ENCODE peak calls at places on chromosomes 12 and 14, in eight cellular contexts. S is Caco-2; I is CD8-positive, alpha-beta T cell; G is transverse colon; V is prostate gland; O is A549; M is OCI-LY7; Q is IMR-90. R is an unnamed sample.

GRCh38 chr14:99363616-99364290 is 91.8 kb upstream of the BCL11B start:
- DNase-seq in S (no peak), M (no peak), O (no peak), G (no peak), I (no peak), V (no peak), Q (no peak), R (no peak)

GRCh38 chr14:105282098-105282725 is 18.6 kb downstream of the BRF1 start:
- DNase-seq in Q (no peak), S (no peak), I (no peak), M (no peak), V (no peak), O (no peak), G (no peak), R (no peak)

GRCh38 chr12:79128956-79129355 is 264.4 kb downstream of the SYT1 start:
- DNase-seq in S (no peak), I (no peak), G (no peak), V (no peak), Q (peak), M (no peak), O (no peak), R (no peak)

GRCh38 chr12:17361224-17361623 is 728.8 kb downstream of the RERGL start:
- DNase-seq in S (no peak), M (no peak), I (no peak), G (no peak), V (no peak), Q (no peak), O (no peak), R (no peak)

GRCh38 chr14:59055439-59056045 is 132.9 kb upstream of the DAAM1 start:
- DNase-seq in I (no peak), Q (peak), O (peak), V (peak), S (peak), M (peak), G (peak), R (peak)

GRCh38 chr14:73662439-73663056 is 17.8 kb downstream of the DNAL1 start:
- DNase-seq in M (no peak), I (no peak), V (peak), O (peak), Q (peak), S (peak), G (no peak), R (peak)

GRCh38 chr12:53743277-53744129 is 8.3 kb downstream of the CISTR start:
- DNase-seq in O (peak), I (peak), Q (peak), M (peak), G (peak), V (peak), S (peak), R (no peak)

GRCh38 chr12:107580750-107581529 is 104.7 kb upstream of the PWP1 start:
- DNase-seq in V (no peak), O (no peak), I (no peak), M (no peak), Q (no peak), S (no peak), G (no peak), R (no peak)

GRCh38 chr12:3304436-3305135 is 186.4 kb upstream of the PRMT8 start:
- DNase-seq in S (no peak), I (no peak), M (no peak), Q (peak), O (peak), V (no peak), G (no peak), R (no peak)

GRCh38 chr12:88839486-88839885 is 259.2 kb upstream of the KITLG start:
- DNase-seq in I (no peak), O (no peak), M (no peak), S (no peak), V (no peak), Q (no peak), G (no peak), R (no peak)

GRCh38 chr12:85955127-85955526 is 81.0 kb downstream of the NTS start:
- DNase-seq in G (no peak), Q (no peak), S (no peak), M (no peak), O (no peak), I (no peak), V (no peak), R (no peak)

GRCh38 chr12:20653871-20654270 is 41.3 kb upstream of the SLCO1C1 start:
- DNase-seq in G (no peak), Q (peak), M (no peak), V (no peak), O (no peak), S (no peak), I (no peak), R (no peak)

GRCh38 chr14:77316872-77317271 is 3.8 kb downstream of the POMT2 start:
- DNase-seq in S (no peak), I (no peak), M (no peak), O (no peak), V (peak), G (peak), Q (no peak), R (no peak)

GRCh38 chr14:60188115-60188514 is 22.9 kb upstream of the DHRS7 start:
- DNase-seq in M (peak), V (no peak), I (no peak), G (no peak), O (peak), Q (no peak), S (no peak), R (no peak)
- TF ChIP-seq CTCF in M (peak), V (no peak), I (no peak), G (no peak), O (peak), Q (no peak), S (no peak), R (no peak)

GRCh38 chr12:57767317-57767716 is 439 bp upstream of the CYP27B1 start:
- DNase-seq in I (no peak), Q (no peak), O (no peak), M (no peak), V (no peak), G (no peak), S (no peak), R (no peak)
- H3K4me3 ChIP-seq in I (no peak), Q (no peak), O (no peak), M (no peak), V (no peak), G (no peak), S (no peak), R (no peak)

DNA sequence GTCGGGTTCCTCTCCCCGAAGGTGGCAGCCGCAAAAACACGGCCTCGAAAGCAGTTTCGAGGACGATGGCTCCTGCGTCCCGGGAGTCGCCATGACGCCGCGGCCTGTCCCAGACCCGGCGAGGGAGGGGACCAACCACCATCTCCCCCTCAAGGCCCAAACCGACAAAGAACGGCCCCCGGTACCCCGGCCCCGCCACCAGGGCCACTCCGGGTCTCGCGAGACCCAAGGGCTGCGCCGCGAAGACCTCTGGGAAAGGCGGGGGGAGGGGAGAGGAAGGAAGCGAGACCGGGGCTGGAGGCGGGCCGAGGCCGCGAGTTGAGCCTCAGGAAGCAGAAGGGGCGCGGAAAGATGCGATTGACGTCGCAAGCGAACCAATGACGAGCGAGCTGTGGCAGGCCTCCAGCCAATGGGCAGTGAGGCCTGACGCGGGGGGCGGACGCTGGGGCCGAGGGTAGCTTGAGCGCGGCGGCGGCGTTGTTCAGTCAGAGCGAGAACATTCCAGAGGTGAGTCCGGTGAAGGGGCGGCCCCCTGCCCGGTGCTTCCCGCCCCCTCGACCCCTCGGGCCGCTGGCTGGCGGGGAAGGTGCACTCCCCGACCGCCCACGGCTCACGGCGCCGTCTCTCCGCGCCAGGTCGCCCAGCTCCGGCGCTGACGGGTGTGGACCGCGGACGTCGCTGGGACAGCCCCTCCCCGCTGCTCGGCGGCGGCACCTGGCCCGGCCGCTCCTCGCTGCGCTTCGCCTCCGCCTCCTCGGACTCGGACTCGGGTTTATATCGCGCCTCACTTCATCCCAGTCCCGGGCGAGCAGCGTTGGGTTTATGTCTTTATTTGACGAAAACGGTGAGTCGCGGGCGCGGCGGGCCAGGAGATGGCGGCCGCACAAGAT is at the start of gene EIF5:
- DNase-seq in G (peak), O (peak), M (peak), I (peak), S (peak), Q (peak), V (peak), R (peak)
- TF ChIP-seq CTCF in G (peak), O (no peak), M (no peak), I (peak), S (no peak), Q (peak), V (peak), R (no peak)

DNA sequence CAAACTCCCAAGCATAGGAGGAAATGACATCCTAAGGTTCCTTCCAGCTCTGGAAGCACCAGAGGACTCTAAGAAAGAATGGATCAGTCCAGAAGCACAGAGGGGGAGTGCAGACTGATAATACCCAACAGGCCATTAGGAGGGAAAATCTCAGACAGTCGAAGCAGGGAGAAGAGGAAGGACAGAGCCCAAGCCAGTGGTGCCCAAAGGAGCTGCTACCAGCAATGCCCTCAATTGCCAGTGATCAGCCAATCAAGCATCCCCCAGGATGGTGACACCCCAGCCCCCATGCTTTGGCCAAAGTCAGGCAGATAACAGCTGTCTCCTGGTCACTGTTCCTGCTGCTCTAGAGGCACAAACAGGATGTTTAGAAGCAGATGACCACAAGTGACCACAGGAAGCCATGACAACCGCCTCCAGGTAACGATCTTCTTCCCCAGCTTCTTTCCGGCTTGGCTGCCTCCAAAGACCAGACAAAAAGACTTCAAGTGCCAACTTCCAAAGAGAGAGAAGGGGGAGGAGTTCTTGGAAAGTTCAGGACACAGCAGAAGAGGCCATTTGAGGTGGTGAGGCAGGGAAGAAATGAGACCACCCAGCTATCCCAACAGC is 16.2 kb downstream of the PXN start:
- DNase-seq in O (no peak), M (no peak), I (no peak), G (no peak), S (no peak), V (no peak), Q (no peak), R (no peak)
- H3K4me3 ChIP-seq in O (no peak), M (no peak), I (no peak), G (no peak), S (no peak), V (no peak), Q (no peak), R (no peak)

DNA sequence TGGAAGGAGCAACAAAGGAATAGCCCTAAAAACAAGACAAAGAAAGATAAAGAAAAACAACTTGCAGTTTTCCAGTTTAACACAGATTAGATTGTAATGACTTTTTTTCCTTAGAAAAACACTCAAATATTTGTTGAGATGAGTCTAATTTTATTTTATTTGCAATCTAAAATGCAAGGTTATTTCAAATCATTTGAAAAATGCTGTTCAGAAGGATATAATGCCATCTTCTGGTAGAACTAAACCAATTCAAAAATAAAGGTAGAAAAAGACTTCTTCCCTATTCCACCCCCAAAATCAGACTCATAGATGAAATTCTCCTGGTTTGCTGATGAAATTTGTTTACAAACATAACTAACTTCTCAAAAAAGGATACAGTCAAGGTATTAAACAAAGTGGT is 84.5 kb upstream of the TTC7B start:
- DNase-seq in O (no peak), G (no peak), Q (peak), V (no peak), S (no peak), I (no peak), M (no peak), R (no peak)
- TF ChIP-seq CTCF in O (peak), G (no peak), Q (peak), V (no peak), S (no peak), I (no peak), M (peak), R (peak)

DNA sequence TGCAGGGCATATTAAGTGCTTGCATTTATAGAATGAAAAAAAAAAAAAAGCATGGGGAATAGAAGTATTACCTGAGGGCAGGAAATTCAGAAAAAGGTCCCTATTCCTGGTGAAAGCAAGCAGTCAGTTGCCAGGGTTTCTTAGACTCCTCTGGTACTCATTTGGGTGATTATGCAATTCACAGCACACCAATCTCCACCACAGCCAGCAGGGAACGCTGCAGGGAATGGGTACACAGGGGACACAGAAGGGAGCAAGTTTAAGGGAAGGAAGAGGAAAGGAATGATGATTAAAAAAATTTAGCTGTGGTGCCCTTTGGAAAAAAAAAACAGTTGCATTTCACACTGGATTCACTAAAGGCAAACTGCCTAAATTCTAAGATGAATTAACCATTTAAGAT is 14.2 kb downstream of the BLTP3B start:
- DNase-seq in I (no peak), V (no peak), S (peak), M (no peak), O (peak), Q (peak), G (peak), R (no peak)
- H3K4me3 ChIP-seq in I (no peak), V (no peak), S (no peak), M (no peak), O (no peak), Q (no peak), G (no peak), R (no peak)

GRCh38 chr14:65075628-65076325 is 26.5 kb downstream of the MAX start:
- DNase-seq in O (no peak), M (no peak), I (no peak), G (no peak), S (no peak), V (no peak), Q (no peak), R (no peak)

GRCh38 chr14:65072256-65072655 is 30.1 kb downstream of the MAX start:
- DNase-seq in O (no peak), I (no peak), G (no peak), Q (no peak), S (no peak), M (no peak), V (no peak), R (no peak)

GRCh38 chr14:65072937-65073336 is 29.4 kb downstream of the MAX start:
- DNase-seq in I (no peak), Q (no peak), V (no peak), G (peak), M (no peak), S (no peak), O (no peak), R (no peak)

GRCh38 chr14:65073605-65074201 is 28.6 kb downstream of the MAX start:
- DNase-seq in I (no peak), V (no peak), S (no peak), Q (no peak), O (no peak), G (peak), M (no peak), R (no peak)

DNA sequence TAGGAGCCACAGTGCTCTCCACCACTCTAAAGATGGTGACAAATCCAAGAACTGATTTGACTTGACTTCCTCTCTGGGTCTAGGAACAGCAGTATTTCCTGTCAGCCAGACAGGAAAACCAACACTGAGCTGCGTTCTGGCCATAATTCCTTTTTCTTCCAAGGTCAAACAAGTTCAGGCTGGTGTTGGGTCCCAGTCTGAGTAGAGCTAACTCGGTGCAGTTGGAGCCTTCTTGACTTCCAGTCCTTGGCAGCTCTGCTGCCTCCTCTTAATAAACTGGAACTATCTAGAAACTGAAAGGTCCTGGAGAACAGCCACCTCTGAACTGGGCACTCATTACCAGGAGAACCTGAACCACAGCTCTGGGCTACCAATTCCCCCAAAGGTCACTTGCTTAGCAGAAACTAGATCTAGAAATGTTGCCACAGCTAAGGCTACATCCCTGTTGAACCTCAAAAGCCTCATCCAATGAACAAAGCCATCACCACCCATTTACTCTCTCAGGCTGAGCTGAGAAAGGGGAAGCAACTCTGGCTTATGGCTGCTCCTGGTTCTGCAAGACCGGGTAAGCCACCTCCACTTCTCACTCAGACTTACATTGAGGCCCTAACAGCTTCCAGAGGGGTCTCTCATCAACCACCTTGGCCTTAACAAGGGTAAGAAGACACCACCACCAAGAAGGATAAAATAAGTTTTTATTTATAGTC is 27.7 kb downstream of the MAX start:
- DNase-seq in S (no peak), O (no peak), G (no peak), M (peak), V (no peak), I (no peak), Q (no peak), R (peak)
- TF ChIP-seq CTCF in S (no peak), O (no peak), G (no peak), M (no peak), V (no peak), I (no peak), Q (no peak), R (no peak)

DNA sequence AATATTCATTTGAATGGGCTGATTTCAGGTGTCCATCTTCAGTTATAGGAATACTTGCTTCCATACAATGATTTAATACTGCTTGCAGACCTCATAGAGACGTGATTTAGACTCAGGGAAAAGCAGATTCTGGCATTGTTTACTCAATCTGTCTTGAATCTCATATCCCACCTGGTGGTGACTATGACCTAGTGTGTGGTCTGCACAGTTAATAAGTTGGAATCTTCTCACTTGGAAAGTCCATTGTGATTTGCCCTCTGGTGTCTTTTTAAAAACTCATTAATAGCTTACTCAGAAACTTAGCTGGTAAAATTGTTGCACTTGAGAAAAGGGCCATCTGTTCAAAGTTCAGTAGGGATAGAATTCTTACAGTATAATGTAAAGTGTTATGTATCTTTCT is 106.0 kb downstream of the PELI2 start:
- DNase-seq in V (no peak), Q (no peak), G (no peak), S (peak), M (no peak), I (no peak), O (peak), R (no peak)
- H3K4me3 ChIP-seq in V (no peak), Q (no peak), G (no peak), S (no peak), M (no peak), I (no peak), O (no peak), R (no peak)

DNA sequence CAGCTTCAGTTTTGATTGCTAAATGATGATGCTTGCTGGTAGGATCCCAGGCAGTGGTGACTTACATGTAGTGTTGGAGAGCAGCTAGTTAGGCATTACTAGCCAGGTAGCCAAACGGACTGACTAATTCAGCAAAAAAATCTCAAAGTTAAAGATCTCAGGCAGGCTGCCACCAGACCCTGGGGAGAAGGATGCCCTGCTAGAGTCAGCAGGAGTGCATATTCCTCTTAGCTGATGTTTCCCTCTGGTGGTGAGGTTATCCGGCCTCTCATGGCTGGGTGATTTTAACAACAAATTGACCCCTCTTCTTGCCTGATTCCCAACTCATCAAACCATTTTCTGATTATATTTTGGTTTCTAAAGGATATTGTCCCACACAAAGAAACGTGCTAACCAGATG is 2.8 kb downstream of the EFS start:
- DNase-seq in I (no peak), G (no peak), S (peak), O (peak), V (no peak), Q (peak), M (no peak), R (no peak)
- TF ChIP-seq CTCF in I (no peak), G (no peak), S (peak), O (no peak), V (peak), Q (peak), M (peak), R (no peak)